ENCODE peak calls at places on chromosomes 6 and 20, in four cellular contexts. U is NCI-H1105, D is right atrium auricular region, O is SW 1271. Q is an unnamed sample.

GRCh38 chr6:136550045-136550329 is 235 bp downstream of the MAP7 start:
- DNase-seq in D (no peak), U (no peak), O (no peak), Q (no peak)

GRCh38 chr20:37534401-37535157 is 6.9 kb upstream of the BLCAP start:
- DNase-seq in O (peak; percentile 52), D (peak; percentile 66), U (peak; percentile 80), Q (peak; percentile 80)

GRCh38 chr6:124927806-124928205 is 34.4 kb upstream of the RNF217 start:
- DNase-seq in D (no peak), O (no peak), U (no peak), Q (no peak)

GRCh38 chr20:4720121-4720976 is 1.4 kb upstream of the PRND start:
- DNase-seq in U (peak; percentile 43), D (peak; percentile 87), O (peak; percentile 27), Q (peak; percentile 94)

GRCh38 chr6:168264593-168265335 is 54.8 kb downstream of the DACT2 start:
- DNase-seq in O (no peak), U (no peak), D (no peak), Q (no peak)

GRCh38 chr20:17747431-17747846 is 47.7 kb downstream of the BANF2 start:
- DNase-seq in U (no peak), D (peak; percentile 68), O (peak; percentile 55), Q (peak; percentile 86)

GRCh38 chr20:49450281-49450707 is 32.2 kb downstream of the KCNB1 start:
- DNase-seq in O (no peak), U (peak; percentile 85), D (no peak), Q (no peak)

GRCh38 chr20:50540620-50541605 is 30.7 kb downstream of the PTPN1 start:
- DNase-seq in O (peak; percentile 85), U (no peak), D (no peak), Q (peak; percentile 82)

GRCh38 chr20:33812673-33813462 is 1.7 kb downstream of the CHMP4B start:
- DNase-seq in D (no peak), O (no peak), U (no peak), Q (no peak)

GRCh38 chr6:5453531-5453930 is 192.2 kb downstream of the FARS2 start:
- DNase-seq in O (no peak), D (no peak), U (peak; percentile 5), Q (peak; percentile 33)

GRCh38 chr6:130675072-130675471 is 152.1 kb upstream of the SMLR1 start:
- DNase-seq in O (no peak), U (no peak), D (no peak), Q (peak; percentile 30)

GRCh38 chr6:114419175-114419574 is 76.4 kb upstream of the HS3ST5 start:
- DNase-seq in D (no peak), O (no peak), U (no peak), Q (no peak)

GRCh38 chr20:23363257-23363649 is 1.3 kb downstream of the GZF1 start:
- DNase-seq in D (no peak), U (no peak), O (no peak), Q (no peak)

GRCh38 chr6:90216081-90216977 is 80.3 kb downstream of the BACH2 start:
- DNase-seq in U (no peak), D (no peak), O (no peak), Q (peak; percentile 12)

GRCh38 chr6:64330694-64331309 is 695.2 kb downstream of the PHF3 start:
- DNase-seq in D (peak; percentile 64), O (no peak), U (peak; percentile 50), Q (peak; percentile 32)

GRCh38 chr20:2151805-2152727 is 50.4 kb downstream of the STK35 start:
- DNase-seq in O (no peak), D (no peak), U (no peak), Q (peak; percentile 85)